ENCODE peak calls at places on chromosomes 7 and 10, in nine cellular contexts. N is IMR-90; A is Peyer's patch; B is body of pancreas; Y is CD8-positive, alpha-beta memory T cell; M is mesendoderm; K is upper lobe of right lung; P is heart left ventricle; V is fibroblast of lung. O is an unnamed sample.

GRCh38 chr7:118918556-118918955 is 694.1 kb downstream of the ANKRD7 start:
- DNase-seq in K (no peak), A (no peak), V (peak; percentile 6), N (peak; percentile 5), Y (no peak), B (no peak), M (peak; percentile 32), P (no peak), O (peak; percentile 36)

GRCh38 chr10:6847561-6847960 is 267.5 kb upstream of the PRKCQ start:
- DNase-seq in V (no peak), K (no peak), N (no peak), M (no peak), P (no peak), Y (no peak), A (no peak), B (no peak), O (no peak)

GRCh38 chr10:133396035-133396624 is 2.2 kb downstream of the MTG1 start:
- DNase-seq in P (no peak), M (no peak), A (peak; percentile 41), N (no peak), K (peak; percentile 44), B (no peak), Y (no peak), V (no peak), O (no peak)

GRCh38 chr7:29989257-29989995 is at the start of gene SCRN1:
- DNase-seq in P (peak; percentile 34), A (peak; percentile 73), Y (peak; percentile 6), B (peak; percentile 54), N (peak; percentile 13), M (peak; percentile 63), K (peak; percentile 81), V (no peak), O (peak; percentile 82)

GRCh38 chr7:80661729-80662128 is 23.3 kb downstream of the CD36 start:
- DNase-seq in N (no peak), A (no peak), V (no peak), B (no peak), Y (no peak), M (peak; percentile 37), P (no peak), K (no peak), O (no peak)

GRCh38 chr10:73590881-73591577 is at the start of gene USP54:
- DNase-seq in A (no peak), V (peak; percentile 89), K (no peak), M (peak; percentile 98), Y (no peak), B (no peak), N (peak; percentile 52), P (no peak), O (peak; percentile 68)

GRCh38 chr10:16521311-16522016 is at the start of gene C1QL3:
- DNase-seq in P (no peak), B (peak; percentile 22), K (no peak), V (peak; percentile 34), Y (no peak), M (peak; percentile 55), A (no peak), N (peak; percentile 21), O (no peak)

GRCh38 chr10:10520391-10521385 is 497.0 kb upstream of the CELF2 start:
- DNase-seq in P (no peak), N (peak; percentile 48), A (no peak), K (no peak), B (no peak), M (no peak), V (no peak), Y (no peak), O (no peak)

GRCh38 chr7:67738958-67739357 is 742.3 kb downstream of the TYW1 start:
- DNase-seq in N (no peak), Y (no peak), K (no peak), M (no peak), V (peak; percentile 9), P (peak; percentile 27), A (no peak), B (peak; percentile 35), O (no peak)

GRCh38 chr10:50216418-50216817 is 34.9 kb downstream of the ASAH2 start:
- DNase-seq in Y (no peak), N (no peak), K (no peak), B (no peak), A (no peak), P (no peak), V (no peak), M (no peak), O (no peak)

GRCh38 chr10:95475827-95476481 is 85.2 kb downstream of the SORBS1 start:
- DNase-seq in Y (no peak), K (no peak), M (no peak), B (peak; percentile 89), A (peak; percentile 85), N (no peak), P (no peak), V (no peak), O (no peak)

GRCh38 chr7:34184466-34184865 is 279.1 kb downstream of the BMPER start:
- DNase-seq in M (peak; percentile 67), V (no peak), N (peak; percentile 53), B (no peak), K (no peak), P (no peak), Y (no peak), A (no peak), O (no peak)

GRCh38 chr7:39271386-39271785 is 293.7 kb downstream of the POU6F2 start:
- DNase-seq in P (peak; percentile 53), M (peak; percentile 17), N (no peak), A (no peak), B (peak; percentile 70), V (no peak), K (peak; percentile 85), Y (no peak), O (peak; percentile 71)

GRCh38 chr10:44990302-44990655 is 10.4 kb upstream of the ZNF22 start:
- DNase-seq in P (no peak), M (peak; percentile 82), V (no peak), K (no peak), Y (no peak), A (no peak), B (peak; percentile 20), N (no peak), O (no peak)

GRCh38 chr7:149750122-149750845 is 23.1 kb downstream of the ZNF467 start:
- DNase-seq in Y (no peak), P (no peak), B (no peak), V (no peak), N (no peak), K (no peak), A (no peak), M (no peak), O (no peak)

GRCh38 chr7:137572071-137572784 is 228.7 kb upstream of the PTN start:
- DNase-seq in P (no peak), B (no peak), V (peak; percentile 60), Y (no peak), N (no peak), A (no peak), M (no peak), K (no peak), O (no peak)

GRCh38 chr7:137146996-137147720 is 196.4 kb downstream of the PTN start:
- DNase-seq in B (no peak), K (no peak), Y (no peak), V (peak; percentile 86), A (no peak), P (no peak), N (no peak), M (no peak), O (no peak)

GRCh38 chr7:23713285-23714235 is 3.5 kb downstream of the STK31 start:
- DNase-seq in A (no peak), V (peak; percentile 97), N (peak; percentile 90), M (no peak), Y (no peak), B (no peak), P (no peak), K (no peak), O (peak; percentile 48)

GRCh38 chr7:158401295-158401694 is 186.3 kb downstream of the PTPRN2 start:
- DNase-seq in Y (no peak), A (no peak), M (no peak), N (no peak), P (no peak), B (no peak), K (no peak), V (no peak), O (no peak)
- H3K4me3 ChIP-seq in Y (no peak overlapping the region), A (no peak overlapping the region), M (no peak overlapping the region), N (no peak overlapping the region), P (no peak overlapping the region), B (no peak overlapping the region), K (no peak overlapping the region), V (no peak overlapping the region), O (no peak overlapping the region)

GRCh38 chr7:155533120-155533826 is 13.1 kb downstream of the CNPY1 start:
- DNase-seq in P (no peak), N (no peak), K (peak; percentile 63), B (no peak), V (no peak), A (no peak), Y (no peak), M (no peak), O (no peak)
- H3K27me3 ChIP-seq in P (peaks cover 94% of the 10 kb centered on the region), N (peaks cover 46% of the 10 kb centered on the region), K (peaks cover 83% of the 10 kb centered on the region), B (no peaks in the 10 kb centered on the region), V (peaks cover 25% of the 10 kb centered on the region), A (peaks cover 17% of the 10 kb centered on the region), Y (peaks cover 32% of the 10 kb centered on the region), M (peaks cover 18% of the 10 kb centered on the region), O (peaks cover 41% of the 10 kb centered on the region)

DNA sequence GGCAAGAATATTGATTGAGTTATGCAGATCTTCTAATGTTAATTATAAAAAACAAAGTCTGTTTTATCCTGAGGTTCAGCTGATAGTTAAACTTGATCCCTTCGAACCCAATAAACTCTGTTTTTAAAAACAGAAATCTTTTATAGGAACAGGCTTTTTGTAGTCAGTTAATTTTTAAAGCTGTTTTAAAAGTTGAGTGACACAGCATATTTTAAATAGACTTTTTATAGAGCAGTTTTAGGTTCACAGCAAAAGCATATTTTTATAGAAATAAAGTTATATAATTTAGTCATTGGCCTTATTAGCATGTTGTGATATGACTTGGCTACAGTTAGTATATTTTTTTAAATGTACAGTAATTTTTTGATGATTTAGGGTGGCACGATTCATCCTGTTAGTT is 11.1 kb downstream of the FOXK1 start:
- DNase-seq in N (no peak), M (no peak), B (no peak), K (no peak), V (no peak), P (no peak), Y (no peak), A (no peak), O (no peak)
- H3K27ac ChIP-seq in N (peak overlapping the region; percentile 50), M (no peak overlapping the region), B (no peak overlapping the region), K (no peak overlapping the region), V (peak overlapping the region; percentile 78), P (no peak overlapping the region), Y (no peak overlapping the region), A (no peak overlapping the region), O (no peak overlapping the region)

DNA sequence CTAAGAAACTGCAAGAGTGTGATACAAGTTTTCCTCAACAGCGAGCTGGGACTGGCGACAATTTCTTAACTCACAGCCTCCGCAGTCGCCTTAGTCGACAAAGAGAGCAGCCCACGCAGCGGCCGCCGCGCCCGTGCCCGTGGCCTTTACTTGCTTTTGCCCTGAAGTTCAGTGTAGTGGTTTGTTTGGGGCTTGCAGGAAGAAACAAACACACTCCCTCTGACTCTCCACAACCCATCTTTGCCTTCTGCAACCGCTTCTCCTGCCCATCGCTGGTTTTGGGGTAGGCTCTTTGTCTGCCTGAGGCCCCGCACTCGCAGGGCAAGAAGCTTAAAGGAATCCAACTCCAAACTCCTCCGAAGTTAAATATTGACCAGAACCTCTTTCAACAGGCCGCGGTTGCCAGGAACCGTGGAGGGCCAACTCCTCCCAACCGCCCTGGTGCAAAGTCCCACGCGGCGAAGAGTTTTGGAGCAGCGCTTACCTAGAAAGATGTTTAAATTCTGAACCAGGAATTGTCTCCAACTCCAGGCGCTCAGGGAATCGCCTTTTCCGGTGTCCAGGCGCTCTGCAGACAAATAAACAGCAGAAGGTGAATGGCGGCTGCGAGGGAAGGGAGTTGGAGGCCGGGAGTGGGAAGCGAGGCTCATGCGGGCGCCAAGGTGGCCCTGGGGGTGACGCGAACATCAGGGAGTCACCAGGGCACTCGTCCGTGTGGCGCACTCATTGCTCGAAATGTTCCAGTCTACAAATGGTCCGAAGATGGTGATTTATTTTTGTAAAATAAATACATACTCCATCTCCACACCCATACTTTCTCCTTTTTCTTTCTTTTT is 8.3 kb downstream of the HOXA4 start:
- DNase-seq in N (peak; percentile 41), A (peak; percentile 84), K (no peak), B (no peak), P (no peak), M (no peak), V (peak; percentile 42), Y (no peak), O (no peak)
- H3K4me3 ChIP-seq in N (peak overlapping the region; percentile 48), A (peak overlapping the region; percentile 50), K (peak overlapping the region; percentile 45), B (no peak overlapping the region), P (no peak overlapping the region), M (no peak overlapping the region), V (peak overlapping the region; percentile 57), Y (no peak overlapping the region), O (no peak overlapping the region)